ENCODE peak calls at places on chromosome 14, in nine cellular contexts. C is neural progenitor cell, T is GM23248, V is GM23338, N is PC-3, D is SK-N-SH, W is HCT116, U is hepatocyte, S is MM.1S. F is an unnamed sample. For H4K20me1, the result is how much of the 10 kb centered on the place peaks cover.

GRCh38 chr14:56782701-56783100 is 27.6 kb downstream of the OTX2 start:
- DNase-seq in N (peak), T (no peak), S (no peak), U (no peak), D (no peak), C (no peak), V (no peak), W (no peak), F (no peak)

GRCh38 chr14:72545411-72546311 is 348.2 kb downstream of the DPF3 start:
- DNase-seq in C (no peak), W (no peak), U (no peak), V (no peak), D (no peak), N (peak), S (no peak), T (peak), F (no peak)

GRCh38 chr14:63032056-63032455 is 13.2 kb downstream of the KCNH5 start:
- DNase-seq in V (no peak), S (no peak), T (no peak), D (no peak), N (no peak), U (no peak), C (no peak), W (no peak), F (no peak)

GRCh38 chr14:86003998-86004397 is 474.1 kb downstream of the FLRT2 start:
- DNase-seq in N (peak), U (peak), S (no peak), V (no peak), T (peak), D (no peak), C (no peak), W (no peak), F (no peak)

GRCh38 chr14:77212933-77213656 is 31.5 kb downstream of the TMEM63C start:
- DNase-seq in N (peak), W (peak), S (peak), V (peak), C (peak), T (peak), D (peak), U (peak), F (peak)

GRCh38 chr14:72856530-72857264 is 37.2 kb downstream of the DPF3 start:
- DNase-seq in C (no peak), U (peak), S (no peak), N (no peak), T (no peak), W (no peak), V (no peak), D (no peak), F (no peak)

GRCh38 chr14:24839617-24840203 is 205.7 kb upstream of the GZMB start:
- DNase-seq in U (peak), V (no peak), T (no peak), C (no peak), N (no peak), S (no peak), W (no peak), D (no peak), F (no peak)

GRCh38 chr14:84643438-84643837 is 886.5 kb upstream of the FLRT2 start:
- DNase-seq in C (no peak), N (peak), V (peak), T (no peak), W (no peak), D (no peak), S (no peak), U (no peak), F (no peak)

GRCh38 chr14:64707661-64708060 is 3.4 kb downstream of the PLEKHG3 start:
- DNase-seq in C (no peak), S (no peak), N (peak), U (peak), T (peak), W (peak), D (no peak), V (no peak), F (no peak)

GRCh38 chr14:20456971-20457370 is 1.9 kb downstream of the APEX1 start:
- DNase-seq in C (no peak), D (no peak), U (no peak), W (no peak), N (no peak), S (no peak), V (no peak), T (no peak), F (no peak)

GRCh38 chr14:76490735-76491134 is 114.8 kb downstream of the ESRRB start:
- DNase-seq in S (no peak), V (no peak), W (no peak), T (no peak), D (no peak), C (no peak), U (no peak), N (no peak), F (no peak)

DNA sequence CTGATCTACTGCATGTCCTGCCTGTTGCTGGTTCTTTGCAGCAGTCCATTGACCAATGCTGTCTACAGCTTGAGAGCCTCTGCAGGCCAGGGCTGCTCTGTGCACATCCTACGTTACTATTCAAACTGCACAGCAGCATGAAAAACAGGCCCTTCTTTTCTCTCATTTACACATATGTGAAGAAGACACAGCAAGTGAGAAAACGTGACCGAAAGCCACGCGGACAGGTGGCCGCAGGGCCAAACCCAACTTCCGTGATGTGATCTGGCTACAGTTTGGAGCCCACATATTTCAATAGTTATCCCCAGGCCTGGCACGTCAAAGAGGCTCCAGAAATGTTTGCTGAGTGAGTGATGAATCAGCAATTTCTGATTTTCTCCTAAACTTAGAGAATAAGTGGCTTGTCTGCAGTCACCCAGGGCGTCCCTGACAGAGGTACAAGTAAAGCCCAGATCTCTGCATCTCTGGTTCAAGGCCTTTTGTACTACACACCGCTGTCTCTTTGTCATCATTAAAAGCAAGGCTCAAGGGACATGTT is 17.9 kb upstream of the TCL1B start:
- DNase-seq in T (no peak), V (no peak), C (no peak), U (no peak), S (no peak), D (no peak), N (no peak), W (no peak), F (peak)
- TF ChIP-seq EZH2phosphoT487 in T (no peak), V (no peak), C (no peak), U (no peak), S (no peak), D (no peak), N (no peak), W (no peak), F (no peak)

GRCh38 chr14:103432627-103433026 is 47.4 kb downstream of the MARK3 start:
- DNase-seq in V (no peak), U (no peak), N (no peak), C (no peak), W (no peak), D (no peak), T (no peak), S (no peak), F (no peak)
- H3K4me3 ChIP-seq in V (no peak), U (no peak), N (no peak), C (no peak), W (no peak), D (no peak), T (no peak), S (no peak), F (no peak)

DNA sequence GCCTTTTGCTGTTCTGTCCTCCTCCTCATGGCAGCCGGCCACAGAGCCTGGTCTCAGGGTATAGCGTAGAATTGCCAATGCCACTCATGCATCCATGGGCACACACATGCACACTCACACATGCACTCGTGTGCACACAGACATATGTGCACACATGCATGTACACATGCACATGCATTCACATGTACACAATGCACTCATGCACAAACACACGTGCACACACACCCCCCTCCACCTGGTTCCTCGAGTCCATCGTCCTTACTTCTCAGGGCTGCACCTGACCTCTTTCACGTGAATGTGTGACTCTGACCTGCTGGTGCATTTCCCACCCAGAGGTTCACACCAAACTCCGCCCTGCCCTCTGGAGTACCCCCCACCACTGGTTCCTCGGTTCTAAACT is 60.6 kb downstream of the BCL11B start:
- DNase-seq in V (no peak), T (no peak), W (no peak), C (no peak), U (no peak), D (no peak), N (no peak), S (no peak), F (no peak)
- H4K20me1 ChIP-seq in V (under half), T (under half), W (under half), C (under half), U (under half), D (under half), N (under half), S (under half), F (under half)

GRCh38 chr14:25944020-25944419 is 653.8 kb downstream of the NOVA1 start:
- DNase-seq in D (no peak), U (no peak), V (no peak), C (peak), W (no peak), N (no peak), S (no peak), T (no peak), F (no peak)

GRCh38 chr14:25943329-25943728 is 654.5 kb downstream of the NOVA1 start:
- DNase-seq in D (no peak), V (peak), S (no peak), W (no peak), C (no peak), U (no peak), N (no peak), T (no peak), F (no peak)

GRCh38 chr14:25942090-25942489 is 655.7 kb downstream of the NOVA1 start:
- DNase-seq in V (no peak), D (no peak), N (no peak), S (no peak), T (no peak), W (no peak), C (no peak), U (no peak), F (no peak)

GRCh38 chr14:25945746-25946145 is 652.1 kb downstream of the NOVA1 start:
- DNase-seq in T (no peak), C (no peak), N (no peak), S (no peak), V (no peak), U (no peak), W (no peak), D (no peak), F (no peak)
- TF ChIP-seq EZH2phosphoT487 in T (no peak), C (no peak), N (no peak), S (no peak), V (no peak), U (no peak), W (no peak), D (no peak), F (no peak)

GRCh38 chr14:102544034-102544744 is 34.6 kb upstream of the ANKRD9 start:
- DNase-seq in N (peak), C (peak), T (peak), D (peak), S (no peak), W (no peak), U (peak), V (peak), F (no peak)
- H3K4me3 ChIP-seq in N (peak), C (peak), T (no peak), D (no peak), S (no peak), W (no peak), U (no peak), V (peak), F (no peak)

DNA sequence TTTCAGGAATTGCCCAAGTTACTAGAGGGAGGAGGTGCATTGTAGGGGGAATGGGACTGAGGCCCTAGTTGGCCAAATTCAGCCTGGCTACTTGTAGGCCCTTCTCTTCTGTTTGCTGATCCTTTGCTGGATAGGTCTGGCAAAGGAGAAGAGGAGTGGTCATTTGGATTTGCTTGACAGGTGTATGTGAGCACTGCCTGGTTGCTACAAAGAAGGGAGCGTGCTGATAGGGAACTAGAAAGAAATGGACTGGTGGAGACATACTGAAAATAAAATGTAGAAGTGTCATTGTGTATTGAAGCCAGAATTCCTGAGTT is 3.6 kb downstream of the PSMA6 start:
- DNase-seq in W (no peak), D (no peak), V (no peak), S (no peak), C (no peak), T (no peak), N (no peak), U (no peak), F (no peak)
- H4K20me1 ChIP-seq in W (under half), D (under half), V (under half), S (under half), C (half or more), T (under half), N (under half), U (under half), F (under half)

GRCh38 chr14:95361373-95362179 is 41.9 kb upstream of the CLMN start:
- DNase-seq in D (peak), N (peak), S (peak), T (peak), C (peak), V (peak), U (peak), W (peak), F (peak)

GRCh38 chr14:95360828-95361227 is 41.1 kb upstream of the CLMN start:
- DNase-seq in U (no peak), T (no peak), S (no peak), D (no peak), W (no peak), V (peak), C (no peak), N (no peak), F (no peak)

GRCh38 chr14:95363468-95363954 is 43.8 kb upstream of the CLMN start:
- DNase-seq in N (no peak), T (no peak), D (no peak), U (no peak), W (no peak), V (no peak), S (no peak), C (no peak), F (no peak)

GRCh38 chr14:95362180-95362494 is 42.4 kb upstream of the CLMN start:
- DNase-seq in U (no peak), W (no peak), N (no peak), S (no peak), V (peak), C (peak), T (no peak), D (no peak), F (no peak)

DNA sequence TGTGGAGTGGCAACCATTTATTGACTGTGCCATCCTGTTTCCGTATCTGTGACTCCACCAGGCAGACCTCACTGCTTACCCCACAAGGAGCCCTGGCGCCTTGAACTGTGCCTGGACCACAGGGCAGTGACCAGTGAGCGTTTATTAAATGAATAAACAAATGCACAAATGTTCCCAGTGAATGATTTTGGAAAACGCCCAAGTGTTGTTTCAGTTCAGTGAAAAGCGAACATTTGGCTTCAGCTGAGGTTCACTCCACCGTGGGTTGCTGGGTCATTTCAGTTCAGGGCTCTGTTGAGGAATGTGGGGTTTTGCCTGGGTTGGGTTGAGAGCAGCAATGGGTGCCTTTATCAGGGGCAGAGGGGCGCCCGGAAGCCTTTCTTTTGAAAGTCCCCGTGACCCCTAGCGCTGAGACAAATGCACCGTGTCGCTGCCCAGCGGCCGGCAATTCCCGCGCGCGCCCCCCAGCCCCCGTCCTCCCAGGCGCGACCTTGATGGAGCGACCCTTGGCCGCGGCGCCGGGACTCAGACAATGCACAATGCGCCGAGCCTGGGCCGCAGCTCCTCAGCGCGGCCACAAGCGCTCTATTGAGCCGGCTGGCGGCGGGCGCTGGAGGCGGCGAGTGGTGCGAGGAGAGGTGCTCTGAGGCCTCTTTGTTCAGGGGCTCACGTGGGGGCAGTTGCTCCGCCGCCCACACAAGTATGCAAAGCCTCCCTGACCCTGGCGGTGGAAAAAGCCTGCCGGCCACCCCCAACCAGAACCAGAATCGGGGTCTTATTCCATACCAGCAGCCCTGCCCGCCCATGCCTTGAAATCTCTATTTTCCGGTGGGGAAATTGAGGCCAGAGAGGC is 40.5 kb upstream of the CLMN start:
- DNase-seq in C (peak), S (no peak), W (no peak), U (peak), V (peak), N (no peak), T (no peak), D (no peak), F (no peak)
- TF ChIP-seq EZH2phosphoT487 in C (no peak), S (no peak), W (no peak), U (no peak), V (no peak), N (no peak), T (no peak), D (no peak), F (no peak)

GRCh38 chr14:23299558-23299957 is 3.1 kb downstream of the PPP1R3E start:
- DNase-seq in C (no peak), S (no peak), U (peak), D (no peak), V (no peak), T (peak), N (peak), W (no peak), F (peak)
- H3K4me3 ChIP-seq in C (no peak), S (no peak), U (no peak), D (no peak), V (no peak), T (no peak), N (no peak), W (no peak), F (no peak)

F was measured in OCI-LY7.